ENCODE peak calls at places on chromosomes 16 and 17, in four cellular contexts. O is sigmoid colon, W is K562, V is prostate gland. G is an unnamed sample.

GRCh38 chr17:31391496-31391949 is at the start of gene RAB11FIP4:
- DNase-seq in V (no peak), W (peak), O (no peak), G (peak)

GRCh38 chr17:78040561-78041400 is 82.3 kb downstream of the TNRC6C start:
- DNase-seq in O (peak), V (peak), W (no peak), G (peak)

GRCh38 chr17:72614871-72615626 is 477.4 kb downstream of the SLC39A11 start:
- DNase-seq in W (no peak), V (peak), O (no peak), G (no peak)

GRCh38 chr16:19765860-19766553 is 47.9 kb downstream of the IQCK start:
- DNase-seq in O (peak), V (peak), W (no peak), G (no peak)

GRCh38 chr17:60390881-60391418 is 983 bp downstream of the USP32 start:
- DNase-seq in V (peak), W (no peak), O (no peak), G (peak)

GRCh38 chr17:48636177-48637018 is 10.2 kb upstream of the HOXB9 start:
- DNase-seq in V (no peak), O (peak), W (peak), G (peak)

GRCh38 chr17:28760987-28761562 is 17.3 kb downstream of the TRAF4 start:
- DNase-seq in V (peak), O (peak), W (no peak), G (peak)

GRCh38 chr17:66564992-66565465 is 262.6 kb downstream of the PRKCA start:
- DNase-seq in W (no peak), O (no peak), V (no peak), G (no peak)

GRCh38 chr17:61574542-61575351 is 16.3 kb downstream of the NACA2 start:
- DNase-seq in V (peak), O (no peak), W (no peak), G (no peak)

GRCh38 chr17:62658136-62658535 is 30.7 kb downstream of the MRC2 start:
- DNase-seq in V (no peak), W (no peak), O (no peak), G (no peak)

GRCh38 chr16:83307206-83307990 is 500.4 kb upstream of the HSBP1 start:
- DNase-seq in V (no peak), W (no peak), O (no peak), G (no peak)

GRCh38 chr17:20074001-20074400 is 64.8 kb downstream of the SPECC1 start:
- DNase-seq in V (no peak), O (no peak), W (no peak), G (no peak)

GRCh38 chr16:49457196-49457595 is 83.6 kb downstream of the C16orf78 start:
- DNase-seq in V (no peak), O (no peak), W (no peak), G (peak)

GRCh38 chr16:31273676-31274075 is 13.9 kb downstream of the ITGAM start:
- DNase-seq in W (peak), O (no peak), V (no peak), G (peak)

GRCh38 chr17:7261377-7262191 is 694 bp downstream of the CLDN7 start:
- DNase-seq in V (no peak), W (peak), O (no peak), G (peak)

GRCh38 chr16:85994492-85995433 is 95.8 kb downstream of the IRF8 start:
- DNase-seq in W (no peak), V (no peak), O (peak), G (no peak)

GRCh38 chr17:66331038-66331816 is 28.8 kb downstream of the PRKCA start:
- DNase-seq in V (no peak), W (peak), O (no peak), G (no peak)

GRCh38 chr17:31231852-31232251 is 65.2 kb downstream of the OMG start:
- DNase-seq in W (no peak), O (no peak), V (no peak), G (no peak)

GRCh38 chr16:57618306-57619132 is 9.9 kb upstream of the ADGRG1 start:
- DNase-seq in O (peak), W (no peak), V (peak), G (peak)

GRCh38 chr17:2175294-2175628 is 120.4 kb downstream of the HIC1 start:
- DNase-seq in W (no peak), V (no peak), O (no peak), G (no peak)

GRCh38 chr16:89828199-89828869 is at the start of gene SPIRE2:
- DNase-seq in W (peak), O (peak), V (peak), G (peak)
- H3K27ac ChIP-seq in W (peak), O (peak), V (peak), G (peak)

DNA sequence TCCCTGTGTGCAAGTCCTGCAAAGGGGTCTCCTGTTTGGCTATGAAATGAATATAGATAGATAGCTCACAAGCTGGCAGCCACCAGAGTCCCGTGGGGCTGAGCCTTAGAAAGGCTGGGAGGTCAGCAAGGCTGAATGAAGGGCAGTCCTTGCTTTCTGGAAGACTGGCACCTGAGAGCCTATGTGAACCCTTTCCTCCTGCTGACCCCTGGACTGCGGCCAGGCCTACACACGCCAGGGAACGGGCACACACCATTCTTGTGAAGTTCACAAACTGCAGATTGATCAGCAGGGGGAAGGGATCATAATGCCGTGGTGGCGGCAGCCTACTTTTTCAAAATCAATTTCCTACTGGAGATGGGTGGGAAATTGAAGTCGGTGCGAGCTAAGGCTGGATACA is 985 bp upstream of the C17orf107 start:
- DNase-seq in V (no peak), O (no peak), W (no peak), G (no peak)
- TF ChIP-seq POLR2A in V (no peak), O (no peak), W (no peak), G (no peak)

GRCh38 chr17:74450231-74450630 is 16.2 kb upstream of the CD300A start:
- DNase-seq in O (no peak), V (no peak), W (no peak), G (no peak)

GRCh38 chr17:74449306-74449705 is 17.1 kb upstream of the CD300A start:
- DNase-seq in V (no peak), W (no peak), O (no peak), G (peak)

GRCh38 chr17:74449773-74450172 is 16.7 kb upstream of the CD300A start:
- DNase-seq in O (no peak), V (no peak), W (no peak), G (peak)

GRCh38 chr17:74447628-74448159 is 15.8 kb downstream of the GPRC5C start:
- DNase-seq in V (no peak), W (no peak), O (no peak), G (peak)

DNA sequence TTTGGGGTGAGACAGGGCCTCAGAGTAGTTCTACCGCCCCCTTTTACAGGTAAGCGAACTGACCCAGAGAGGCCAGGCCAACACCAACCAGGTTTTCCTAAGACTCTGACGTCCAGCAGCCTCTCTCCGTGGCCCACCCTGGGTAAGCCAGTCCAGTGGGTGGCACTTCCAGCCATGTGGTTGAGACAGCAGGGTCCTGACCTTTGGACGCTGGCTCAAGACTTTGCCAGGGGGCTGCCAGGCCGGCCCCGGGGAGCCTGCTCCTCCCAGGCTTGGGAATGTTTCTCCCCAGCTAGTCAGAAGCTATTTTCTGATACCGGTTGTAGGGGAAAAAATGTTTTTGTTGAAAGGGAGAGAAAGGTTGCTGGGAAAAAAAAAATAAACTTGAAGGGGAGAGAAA is 16.9 kb downstream of the GPRC5C start:
- DNase-seq in W (no peak), V (no peak), O (no peak), G (peak)
- TF ChIP-seq POLR2AphosphoS5 in W (no peak), V (no peak), O (no peak), G (no peak)

GRCh38 chr16:66918803-66919568 is at the start of gene CDH16:
- DNase-seq in V (no peak), W (no peak), O (no peak), G (no peak)
- H3K27ac ChIP-seq in V (no peak), W (no peak), O (no peak), G (no peak)

GRCh38 chr17:41836550-41837196 is 641 bp upstream of the NT5C3B start:
- DNase-seq in W (no peak), V (no peak), O (no peak), G (no peak)

GRCh38 chr17:41837761-41838538 is at the start of gene KLHL10:
- DNase-seq in V (no peak), W (no peak), O (no peak), G (no peak)

GRCh38 chr17:41835214-41835799 is 725 bp downstream of the NT5C3B start:
- DNase-seq in W (no peak), O (no peak), V (no peak), G (peak)

DNA sequence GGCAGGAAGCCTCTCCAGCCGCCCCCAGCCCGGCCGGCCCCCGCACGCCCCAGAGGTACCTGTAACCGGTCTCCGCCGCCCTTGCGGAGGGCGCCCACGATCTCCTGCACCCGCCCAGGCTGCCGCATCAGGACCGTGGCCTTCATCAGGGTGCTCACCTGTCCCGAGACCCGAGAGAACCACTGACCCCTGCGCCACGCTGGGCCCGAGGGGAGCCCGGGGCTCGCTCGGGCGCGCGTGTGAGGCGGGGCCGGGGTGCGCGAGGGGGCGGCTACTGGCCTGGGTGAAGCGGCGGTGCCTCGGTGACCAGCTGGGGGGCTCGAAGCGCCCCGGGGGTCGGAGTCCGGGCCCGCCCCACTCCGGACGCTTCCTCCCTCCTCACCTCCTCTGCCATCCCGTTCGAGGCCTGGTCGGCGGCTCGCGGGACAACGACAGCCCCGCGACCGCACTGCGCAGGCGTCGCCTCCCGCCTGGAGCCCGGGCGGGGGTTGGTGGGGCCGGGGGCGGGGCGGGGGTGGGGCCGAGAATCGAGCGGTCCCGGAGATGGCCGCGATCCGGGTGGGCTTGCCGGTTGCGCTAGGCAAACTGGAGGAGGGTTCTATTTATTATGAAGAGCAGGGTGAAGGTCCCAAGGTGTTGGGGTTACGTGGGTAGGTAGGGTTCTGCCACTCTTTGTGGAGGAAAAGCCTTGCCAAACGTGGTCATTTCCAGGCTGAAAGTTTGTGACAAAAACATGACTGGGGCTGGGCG is at the start of gene NT5C3B:
- DNase-seq in O (peak), W (peak), V (peak), G (peak)
- TF ChIP-seq POLR2A in O (no peak), W (peak), V (peak), G (no peak)

G was measured in spleen.